ENCODE peak calls at places on chromosome 17, in four cellular contexts. M, U, L and H are unnamed samples.

GRCh38 chr17:48671697-48672171 is 45.6 kb upstream of the HOXB9 start:
- DNase-seq in L (peak), U (peak), M (peak), H (peak)

GRCh38 chr17:7355053-7355452 is at the start of gene TMEM95:
- DNase-seq in U (peak), M (no peak), L (no peak), H (no peak)

GRCh38 chr17:2954898-2955445 is 108.4 kb downstream of the OR1D5 start:
- DNase-seq in L (no peak), M (no peak), U (peak), H (no peak)

GRCh38 chr17:20086416-20087074 is 77.4 kb downstream of the SPECC1 start:
- DNase-seq in M (no peak), L (no peak), U (no peak), H (no peak)

GRCh38 chr17:68238488-68238887 is 9.4 kb upstream of the AMZ2 start:
- DNase-seq in M (no peak), U (no peak), L (no peak), H (no peak)

GRCh38 chr17:30805944-30806456 is 18.5 kb downstream of the CRLF3 start:
- DNase-seq in L (no peak), M (no peak), U (no peak), H (no peak)

GRCh38 chr17:50056961-50057330 is 1.0 kb downstream of the ITGA3 start:
- DNase-seq in M (no peak), U (peak), L (no peak), H (no peak)

GRCh38 chr17:42670925-42671657 is 5.7 kb downstream of the PLEKHH3 start:
- DNase-seq in L (no peak), M (no peak), U (no peak), H (no peak)

GRCh38 chr17:76196675-76197074 is 43.6 kb downstream of the RNF157 start:
- DNase-seq in M (no peak), L (no peak), U (no peak), H (no peak)

GRCh38 chr17:45792995-45793755 is 9.1 kb downstream of the CRHR1 start:
- DNase-seq in L (no peak), U (no peak), M (no peak), H (no peak)

GRCh38 chr17:66953661-66954060 is 10.8 kb upstream of the CACNG4 start:
- DNase-seq in M (no peak), U (no peak), L (no peak), H (no peak)

GRCh38 chr17:83173180-83173996 is 94.0 kb downstream of the METRNL start:
- DNase-seq in L (no peak), M (no peak), U (no peak), H (no peak)

GRCh38 chr17:48835971-48836370 is 5.1 kb downstream of the CALCOCO2 start:
- DNase-seq in M (no peak), L (no peak), U (no peak), H (no peak)

GRCh38 chr17:16191604-16192003 is 23.7 kb downstream of the NCOR1 start:
- DNase-seq in U (no peak), M (no peak), L (no peak), H (no peak)

GRCh38 chr17:13513039-13513405 is 88.7 kb downstream of the HS3ST3A1 start:
- DNase-seq in M (no peak), U (no peak), L (no peak), H (no peak)

GRCh38 chr17:41689497-41690299 is 1.0 kb downstream of the EIF1 start:
- DNase-seq in L (peak), M (peak), U (peak), H (no peak)

GRCh38 chr17:18027280-18027679 is 11.7 kb downstream of the ATPAF2 start:
- DNase-seq in M (no peak), L (no peak), U (no peak), H (no peak)

GRCh38 chr17:7238418-7239090 is 703 bp downstream of the PHF23 start:
- DNase-seq in L (no peak), M (no peak), U (no peak), H (peak)

GRCh38 chr17:81018044-81018802 is 16.7 kb upstream of the BAIAP2 start:
- DNase-seq in L (peak), M (peak), U (no peak), H (no peak)

GRCh38 chr17:19744922-19745757 is 3.0 kb downstream of the ALDH3A1 start:
- DNase-seq in M (peak), L (peak), U (peak), H (peak)

GRCh38 chr17:79520893-79521210 is 90.0 kb downstream of the RBFOX3 start:
- DNase-seq in M (no peak), L (no peak), U (no peak), H (no peak)

GRCh38 chr17:78748048-78748729 is 33.9 kb downstream of the CYTH1 start:
- DNase-seq in U (peak), L (peak), M (no peak), H (peak)

GRCh38 chr17:6573982-6574688 is 17.8 kb upstream of the PITPNM3 start:
- DNase-seq in U (no peak), L (no peak), M (no peak), H (no peak)

GRCh38 chr17:78879679-78880186 is 23.3 kb downstream of the CEP295NL start:
- DNase-seq in L (peak), M (peak), U (peak), H (no peak)

GRCh38 chr17:64130559-64131001 is 636 bp upstream of the ERN1 start:
- DNase-seq in M (peak), L (peak), U (peak), H (no peak)

GRCh38 chr17:42818379-42818778 is 5.7 kb downstream of the BECN1 start:
- DNase-seq in M (no peak), L (no peak), U (no peak), H (no peak)

GRCh38 chr17:81808778-81809555 is 5.0 kb downstream of the GCGR start:
- DNase-seq in U (no peak), L (no peak), M (no peak), H (no peak)

GRCh38 chr17:5758651-5759050 is 174.3 kb upstream of the NLRP1 start:
- DNase-seq in U (peak), L (no peak), M (no peak), H (peak)

GRCh38 chr17:78921437-78921971 is 3.7 kb downstream of the TIMP2 start:
- DNase-seq in M (peak), L (no peak), U (no peak), H (no peak)

GRCh38 chr17:28747801-28748750 is 4.3 kb downstream of the TRAF4 start:
- DNase-seq in U (no peak), L (no peak), M (no peak), H (no peak)

GRCh38 chr17:40364906-40365305 is 369 bp upstream of the GJD3 start:
- DNase-seq in M (no peak), U (no peak), L (no peak), H (no peak)

GRCh38 chr17:45688820-45689219 is 95.3 kb upstream of the CRHR1 start:
- DNase-seq in U (no peak), L (no peak), M (no peak), H (no peak)

GRCh38 chr17:1485311-1485747 is 7.2 kb downstream of the MYO1C start:
- DNase-seq in L (no peak), M (peak), U (no peak), H (no peak)

GRCh38 chr17:50872710-50873424 is 6.7 kb upstream of the TOB1 start:
- DNase-seq in U (peak), L (peak), M (no peak), H (no peak)

GRCh38 chr17:79532107-79532790 is 78.6 kb downstream of the RBFOX3 start:
- DNase-seq in L (no peak), U (no peak), M (no peak), H (no peak)